ENCODE peak calls at places on chromosomes 12 and 14, in eight cellular contexts. R is Caco-2; J is psoas muscle; Z is CD4-positive, alpha-beta T cell; F is tibial artery; T is fibroblast of lung; P is WERI-Rb-1; S is cardiac fibroblast. H is an unnamed sample.
A peak's percentile ranks its signal among the peaks of the same experiment; 100 is the strongest.

GRCh38 chr12:3231399-3231876 is 154.3 kb downstream of the TSPAN9 start:
- DNase-seq in R (no peak), J (peak; percentile 61), Z (no peak), F (no peak), T (no peak), P (peak; percentile 77), S (no peak), H (no peak)

GRCh38 chr14:72350215-72350614 is 418.0 kb downstream of the RGS6 start:
- DNase-seq in R (no peak), J (no peak), Z (no peak), F (no peak), T (no peak), P (no peak), S (no peak), H (no peak)

GRCh38 chr14:88879016-88879415 is 54.6 kb downstream of the TTC8 start:
- DNase-seq in R (no peak), J (no peak), Z (no peak), F (no peak), T (peak; percentile 83), P (no peak), S (peak; percentile 97), H (no peak)

GRCh38 chr14:94644102-94644535 is 31.9 kb downstream of the SERPINA3 start:
- DNase-seq in R (no peak), J (no peak), Z (no peak), F (no peak), T (no peak), P (no peak), S (no peak), H (no peak)

GRCh38 chr14:41749425-41749824 is 142.7 kb downstream of the LRFN5 start:
- DNase-seq in R (no peak), J (no peak), Z (no peak), F (no peak), T (peak; percentile 40), P (no peak), S (peak; percentile 44), H (no peak)

GRCh38 chr12:94445662-94446061 is 14.0 kb downstream of the CEP83 start:
- DNase-seq in R (no peak), J (no peak), Z (no peak), F (no peak), T (peak; percentile 11), P (no peak), S (peak; percentile 19), H (no peak)

GRCh38 chr12:132162508-132163031 is 18.3 kb downstream of the NOC4L start:
- DNase-seq in R (no peak), J (peak; percentile 32), Z (no peak), F (peak; percentile 80), T (peak; percentile 84), P (no peak), S (peak; percentile 84), H (no peak)

GRCh38 chr12:57325395-57325794 is 74.4 kb upstream of the STAC3 start:
- DNase-seq in R (no peak), J (no peak), Z (no peak), F (no peak), T (no peak), P (no peak), S (no peak), H (no peak)

GRCh38 chr12:94761559-94761958 is 111.2 kb upstream of the TMCC3 start:
- DNase-seq in R (no peak), J (no peak), Z (no peak), F (no peak), T (peak; percentile 88), P (no peak), S (peak; percentile 97), H (no peak)

GRCh38 chr14:78512021-78512420 is 341.8 kb downstream of the NRXN3 start:
- DNase-seq in R (no peak), J (no peak), Z (no peak), F (no peak), T (no peak), P (no peak), S (no peak), H (no peak)

GRCh38 chr12:91380651-91381050 is 198.0 kb upstream of the DCN start:
- DNase-seq in R (no peak), J (no peak), Z (no peak), F (no peak), T (no peak), P (no peak), S (no peak), H (no peak)

GRCh38 chr12:98373019-98373554 is 142.3 kb upstream of the TMPO start:
- DNase-seq in R (peak; percentile 56), J (no peak), Z (no peak), F (no peak), T (peak; percentile 58), P (no peak), S (peak; percentile 73), H (peak; percentile 23)

GRCh38 chr12:84698576-84699333 is 213.8 kb downstream of the SLC6A15 start:
- DNase-seq in R (no peak), J (no peak), Z (no peak), F (no peak), T (no peak), P (no peak), S (no peak), H (no peak)

GRCh38 chr12:89470741-89471504 is 53.7 kb downstream of the GALNT4 start:
- DNase-seq in R (peak; percentile 34), J (no peak), Z (no peak), F (no peak), T (peak; percentile 77), P (no peak), S (peak; percentile 79), H (peak; percentile 39)
- TF ChIP-seq CTCF in R (peak; percentile 58), J (peak; percentile 60), Z (peak; percentile 64), F (peak; percentile 49), T (peak; percentile 73), P (peak; percentile 55), S (peak; percentile 69), H (peak; percentile 53)

GRCh38 chr12:47797432-47797831 is 22.3 kb downstream of the HDAC7 start:
- DNase-seq in R (peak; percentile 66), J (no peak), Z (peak; percentile 25), F (no peak), T (no peak), P (no peak), S (no peak), H (peak; percentile 74)
- TF ChIP-seq CTCF in R (peak; percentile 31), J (peak; percentile 62), Z (peak; percentile 40), F (peak; percentile 14), T (peak; percentile 26), P (peak; percentile 62), S (no peak), H (peak; percentile 57)

GRCh38 chr12:89160716-89161123 is 191.6 kb downstream of the DUSP6 start:
- DNase-seq in R (no peak), J (peak; percentile 49), Z (no peak), F (peak; percentile 66), T (peak; percentile 69), P (no peak), S (peak; percentile 82), H (no peak)

GRCh38 chr12:89166525-89166934 is 185.8 kb downstream of the DUSP6 start:
- DNase-seq in R (no peak), J (no peak), Z (no peak), F (no peak), T (peak; percentile 57), P (no peak), S (peak; percentile 91), H (peak; percentile 25)

GRCh38 chr12:89163918-89164317 is 188.4 kb downstream of the DUSP6 start:
- DNase-seq in R (no peak), J (no peak), Z (no peak), F (no peak), T (no peak), P (no peak), S (no peak), H (no peak)

GRCh38 chr12:89161553-89161952 is 190.7 kb downstream of the DUSP6 start:
- DNase-seq in R (no peak), J (no peak), Z (no peak), F (no peak), T (no peak), P (no peak), S (no peak), H (no peak)

GRCh38 chr12:89162704-89163261 is 189.5 kb downstream of the DUSP6 start:
- DNase-seq in R (no peak), J (peak; percentile 57), Z (no peak), F (peak; percentile 83), T (peak; percentile 99), P (no peak), S (peak; percentile 100), H (no peak)
- TF ChIP-seq CTCF in R (no peak), J (no peak), Z (no peak), F (no peak), T (no peak), P (no peak), S (no peak), H (no peak)

DNA sequence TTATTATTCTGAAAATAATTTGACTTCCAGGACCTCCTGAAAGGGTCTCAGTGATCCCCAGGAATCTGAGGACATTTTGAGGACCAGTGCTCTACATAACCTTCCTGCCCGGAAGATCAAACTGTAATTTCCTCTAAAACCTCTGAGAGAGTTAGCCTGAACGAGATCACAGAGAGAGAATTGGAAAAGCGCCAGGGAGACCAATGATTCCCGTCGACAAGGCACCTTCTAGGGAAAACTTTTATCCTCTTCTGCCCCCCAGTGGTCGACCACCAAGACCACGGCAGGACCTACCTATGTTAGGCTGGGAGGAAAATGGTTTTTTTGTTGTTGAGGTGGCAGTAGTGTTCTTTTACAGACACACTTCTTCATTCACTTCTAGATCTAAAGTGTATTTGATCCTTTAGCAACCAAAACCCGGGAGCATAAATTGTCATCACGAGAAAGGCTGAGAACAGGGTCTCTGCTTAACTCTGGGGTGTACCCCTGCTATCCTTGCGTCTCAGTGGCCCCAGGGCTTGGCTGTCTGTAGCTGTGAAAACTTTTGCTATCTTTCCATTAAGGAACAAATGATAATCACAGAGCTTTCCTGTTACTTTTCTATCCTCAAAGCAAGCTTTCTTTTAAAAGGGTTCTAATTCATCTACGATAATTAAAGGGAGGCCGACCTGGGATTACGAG is 62.9 kb upstream of the NID2 start:
- DNase-seq in R (peak; percentile 89), J (peak; percentile 57), Z (no peak), F (peak; percentile 80), T (peak; percentile 96), P (peak; percentile 86), S (peak; percentile 99), H (peak; percentile 57)
- TF ChIP-seq CTCF in R (peak; percentile 76), J (peak; percentile 60), Z (no peak), F (peak; percentile 65), T (peak; percentile 74), P (peak; percentile 73), S (peak; percentile 69), H (peak; percentile 52)

H was measured in GM10248.